ENCODE peak calls at places on chromosomes 16 and 17, in four cellular contexts. One of them, this sample, is unnamed.

GRCh38 chr17:13003927-13004326 is 13.9 kb downstream of the ELAC2 start:
- DNase-seq in T-helper 17 cell: no peak
- DNase-seq in CD8-positive, alpha-beta T cell: no peak
- DNase-seq in gastrocnemius medialis: no peak
- DNase-seq in this sample: no peak

GRCh38 chr16:24075929-24076716 is 180.0 kb upstream of the CACNG3 start:
- DNase-seq in gastrocnemius medialis: no peak
- DNase-seq in CD8-positive, alpha-beta T cell: no peak
- DNase-seq in T-helper 17 cell: no peak
- DNase-seq in this sample: no peak

GRCh38 chr17:80394629-80395216 is 20.2 kb upstream of the ENDOV start:
- DNase-seq in T-helper 17 cell: no peak
- DNase-seq in gastrocnemius medialis: no peak
- DNase-seq in CD8-positive, alpha-beta T cell: no peak
- DNase-seq in this sample: no peak

GRCh38 chr16:28042856-28043255 is 20.7 kb downstream of the GSG1L start:
- DNase-seq in gastrocnemius medialis: no peak
- DNase-seq in CD8-positive, alpha-beta T cell: no peak
- DNase-seq in T-helper 17 cell: no peak
- DNase-seq in this sample: no peak

GRCh38 chr16:71645450-71645849 is 19.5 kb downstream of the MARVELD3 start:
- DNase-seq in T-helper 17 cell: no peak
- DNase-seq in CD8-positive, alpha-beta T cell: no peak
- DNase-seq in gastrocnemius medialis: no peak
- DNase-seq in this sample: no peak

GRCh38 chr17:5526821-5527598 is 40.6 kb downstream of the MIS12 start:
- DNase-seq in T-helper 17 cell: no peak
- DNase-seq in gastrocnemius medialis: peak
- DNase-seq in CD8-positive, alpha-beta T cell: no peak
- DNase-seq in this sample: peak

GRCh38 chr16:47519037-47519436 is 57.9 kb downstream of the PHKB start:
- DNase-seq in T-helper 17 cell: no peak
- DNase-seq in gastrocnemius medialis: no peak
- DNase-seq in CD8-positive, alpha-beta T cell: no peak
- DNase-seq in this sample: no peak

GRCh38 chr17:73020110-73020509 is 72.4 kb downstream of the SLC39A11 start:
- DNase-seq in gastrocnemius medialis: no peak
- DNase-seq in CD8-positive, alpha-beta T cell: no peak
- DNase-seq in T-helper 17 cell: no peak
- DNase-seq in this sample: no peak

GRCh38 chr16:85969159-85969558 is 70.2 kb downstream of the IRF8 start:
- DNase-seq in gastrocnemius medialis: no peak
- DNase-seq in CD8-positive, alpha-beta T cell: no peak
- DNase-seq in T-helper 17 cell: no peak
- DNase-seq in this sample: no peak

GRCh38 chr16:86864586-86864985 is 286.2 kb downstream of the FOXL1 start:
- DNase-seq in T-helper 17 cell: no peak
- DNase-seq in CD8-positive, alpha-beta T cell: no peak
- DNase-seq in gastrocnemius medialis: no peak
- DNase-seq in this sample: no peak

GRCh38 chr17:49016775-49017463 is 19.7 kb downstream of the IGF2BP1 start:
- DNase-seq in gastrocnemius medialis: no peak
- DNase-seq in T-helper 17 cell: no peak
- DNase-seq in CD8-positive, alpha-beta T cell: no peak
- DNase-seq in this sample: no peak

GRCh38 chr16:48076455-48077012 is 79.3 kb downstream of the ABCC12 start:
- DNase-seq in gastrocnemius medialis: no peak
- DNase-seq in T-helper 17 cell: no peak
- DNase-seq in CD8-positive, alpha-beta T cell: no peak
- DNase-seq in this sample: no peak

GRCh38 chr17:57135026-57135747 is 50.1 kb downstream of the AKAP1 start:
- DNase-seq in CD8-positive, alpha-beta T cell: no peak
- DNase-seq in T-helper 17 cell: no peak
- DNase-seq in gastrocnemius medialis: no peak
- DNase-seq in this sample: no peak

GRCh38 chr16:29926675-29927522 is 873 bp upstream of the KCTD13 start:
- DNase-seq in T-helper 17 cell: no peak
- DNase-seq in gastrocnemius medialis: no peak
- DNase-seq in CD8-positive, alpha-beta T cell: no peak
- DNase-seq in this sample: no peak

GRCh38 chr17:43880420-43880991 is 26.8 kb downstream of the MPP2 start:
- DNase-seq in CD8-positive, alpha-beta T cell: peak
- DNase-seq in T-helper 17 cell: peak
- DNase-seq in gastrocnemius medialis: peak
- DNase-seq in this sample: peak

GRCh38 chr17:57268176-57268575 is 11.9 kb downstream of the MSI2 start:
- DNase-seq in T-helper 17 cell: no peak
- DNase-seq in CD8-positive, alpha-beta T cell: no peak
- DNase-seq in gastrocnemius medialis: no peak
- DNase-seq in this sample: no peak

GRCh38 chr17:81103379-81103778 is 61.9 kb upstream of the PVALEF start:
- DNase-seq in gastrocnemius medialis: no peak
- DNase-seq in CD8-positive, alpha-beta T cell: no peak
- DNase-seq in T-helper 17 cell: no peak
- DNase-seq in this sample: no peak

GRCh38 chr16:9422769-9423513 is 331.5 kb downstream of the HAPSTR1 start:
- DNase-seq in T-helper 17 cell: no peak
- DNase-seq in CD8-positive, alpha-beta T cell: no peak
- DNase-seq in gastrocnemius medialis: no peak
- DNase-seq in this sample: no peak

GRCh38 chr16:88715312-88716190 is 9.2 kb downstream of the CTU2 start:
- DNase-seq in gastrocnemius medialis: no peak
- DNase-seq in T-helper 17 cell: no peak
- DNase-seq in CD8-positive, alpha-beta T cell: no peak
- DNase-seq in this sample: no peak

GRCh38 chr17:48296453-48296852 is 133.6 kb downstream of the SKAP1 start:
- DNase-seq in CD8-positive, alpha-beta T cell: no peak
- DNase-seq in gastrocnemius medialis: no peak
- DNase-seq in T-helper 17 cell: no peak
- DNase-seq in this sample: no peak

GRCh38 chr17:17109896-17110295 is 67.6 kb downstream of the MPRIP start:
- DNase-seq in T-helper 17 cell: peak
- DNase-seq in CD8-positive, alpha-beta T cell: peak
- DNase-seq in gastrocnemius medialis: no peak
- DNase-seq in this sample: no peak

GRCh38 chr17:34301986-34302385 is 16.4 kb downstream of the CCL11 start:
- DNase-seq in CD8-positive, alpha-beta T cell: no peak
- DNase-seq in gastrocnemius medialis: no peak
- DNase-seq in T-helper 17 cell: no peak
- DNase-seq in this sample: no peak

GRCh38 chr17:31321481-31321880 is at the start of gene EVI2A:
- DNase-seq in T-helper 17 cell: peak
- DNase-seq in gastrocnemius medialis: peak
- DNase-seq in CD8-positive, alpha-beta T cell: peak
- DNase-seq in this sample: no peak

GRCh38 chr16:50371936-50372595 is 3.3 kb upstream of the BRD7 start:
- DNase-seq in CD8-positive, alpha-beta T cell: no peak
- DNase-seq in gastrocnemius medialis: no peak
- DNase-seq in T-helper 17 cell: no peak
- DNase-seq in this sample: no peak

GRCh38 chr17:57454729-57455062 is 198.4 kb downstream of the MSI2 start:
- DNase-seq in CD8-positive, alpha-beta T cell: no peak
- DNase-seq in gastrocnemius medialis: no peak
- DNase-seq in T-helper 17 cell: no peak
- DNase-seq in this sample: no peak

GRCh38 chr16:59591480-59591879 is 857.4 kb upstream of the GOT2 start:
- DNase-seq in CD8-positive, alpha-beta T cell: no peak
- DNase-seq in gastrocnemius medialis: no peak
- DNase-seq in T-helper 17 cell: no peak
- DNase-seq in this sample: no peak

GRCh38 chr17:48244121-48244711 is 136.7 kb downstream of the SNX11 start:
- DNase-seq in T-helper 17 cell: no peak
- DNase-seq in CD8-positive, alpha-beta T cell: no peak
- DNase-seq in gastrocnemius medialis: no peak
- DNase-seq in this sample: no peak

GRCh38 chr16:81623365-81624102 is 155.6 kb upstream of the PLCG2 start:
- DNase-seq in T-helper 17 cell: peak
- DNase-seq in gastrocnemius medialis: no peak
- DNase-seq in CD8-positive, alpha-beta T cell: peak
- DNase-seq in this sample: peak

GRCh38 chr16:4395055-4395726 is 21.2 kb downstream of the CORO7 start:
- DNase-seq in T-helper 17 cell: no peak
- DNase-seq in CD8-positive, alpha-beta T cell: no peak
- DNase-seq in gastrocnemius medialis: no peak
- DNase-seq in this sample: no peak

GRCh38 chr17:62189377-62189776 is 124.3 kb upstream of the MED13 start:
- DNase-seq in T-helper 17 cell: no peak
- DNase-seq in CD8-positive, alpha-beta T cell: no peak
- DNase-seq in gastrocnemius medialis: no peak
- DNase-seq in this sample: no peak

GRCh38 chr16:12406840-12407690 is 396.6 kb downstream of the CPPED1 start:
- DNase-seq in gastrocnemius medialis: no peak
- DNase-seq in T-helper 17 cell: no peak
- DNase-seq in CD8-positive, alpha-beta T cell: no peak
- DNase-seq in this sample: no peak

GRCh38 chr17:52027620-52028019 is 130.9 kb downstream of the CA10 start:
- DNase-seq in T-helper 17 cell: no peak
- DNase-seq in gastrocnemius medialis: no peak
- DNase-seq in CD8-positive, alpha-beta T cell: no peak
- DNase-seq in this sample: no peak

GRCh38 chr16:23962001-23962400 is 126.2 kb downstream of the PRKCB start:
- DNase-seq in T-helper 17 cell: no peak
- DNase-seq in CD8-positive, alpha-beta T cell: no peak
- DNase-seq in gastrocnemius medialis: no peak
- DNase-seq in this sample: no peak

GRCh38 chr16:85600905-85601639 is 12.1 kb upstream of the GSE1 start:
- DNase-seq in CD8-positive, alpha-beta T cell: no peak
- DNase-seq in gastrocnemius medialis: no peak
- DNase-seq in T-helper 17 cell: no peak
- DNase-seq in this sample: no peak

GRCh38 chr16:397135-397661 is at the start of gene NME4:
- DNase-seq in gastrocnemius medialis: no peak
- DNase-seq in CD8-positive, alpha-beta T cell: no peak
- DNase-seq in T-helper 17 cell: no peak
- DNase-seq in this sample: peak